ENCODE peak calls at places on chromosomes 1 and 21, in seven cellular contexts. Q, L, O, Y, J, X and N are unnamed samples.

GRCh38 chr1:74334147-74334546 is 99.0 kb downstream of the TNNI3K start:
- DNase-seq in Q (no peak), L (no peak), O (no peak), Y (peak), J (peak), X (no peak), N (no peak)

GRCh38 chr1:87706779-87707228 is 378.1 kb downstream of the LMO4 start:
- DNase-seq in Q (no peak), L (no peak), O (no peak), Y (no peak), J (no peak), X (no peak), N (no peak)

GRCh38 chr1:164707868-164708331 is 148.9 kb downstream of the PBX1 start:
- DNase-seq in Q (no peak), L (peak), O (peak), Y (peak), J (peak), X (no peak), N (no peak)

GRCh38 chr1:11280719-11281376 is 7.8 kb downstream of the UBIAD1 start:
- DNase-seq in Q (no peak), L (no peak), O (no peak), Y (no peak), J (no peak), X (no peak), N (no peak)

GRCh38 chr1:20476260-20477038 is 9.6 kb downstream of the CAMK2N1 start:
- DNase-seq in Q (peak), L (peak), O (peak), Y (peak), J (no peak), X (peak), N (no peak)

GRCh38 chr1:41566274-41566885 is 81.9 kb upstream of the EDN2 start:
- DNase-seq in Q (no peak), L (no peak), O (no peak), Y (no peak), J (no peak), X (no peak), N (no peak)

GRCh38 chr1:54516249-54516920 is 31.6 kb upstream of the ACOT11 start:
- DNase-seq in Q (no peak), L (no peak), O (no peak), Y (peak), J (no peak), X (no peak), N (no peak)

GRCh38 chr21:34764715-34765284 is 96.0 kb downstream of the CLIC6 start:
- DNase-seq in Q (no peak), L (no peak), O (no peak), Y (no peak), J (no peak), X (no peak), N (no peak)

GRCh38 chr1:90778487-90778886 is 61.4 kb upstream of the BARHL2 start:
- DNase-seq in Q (no peak), L (no peak), O (no peak), Y (no peak), J (no peak), X (no peak), N (peak)

GRCh38 chr1:166272851-166273250 is 106.0 kb upstream of the FAM78B start:
- DNase-seq in Q (no peak), L (no peak), O (peak), Y (no peak), J (no peak), X (no peak), N (no peak)

DNA sequence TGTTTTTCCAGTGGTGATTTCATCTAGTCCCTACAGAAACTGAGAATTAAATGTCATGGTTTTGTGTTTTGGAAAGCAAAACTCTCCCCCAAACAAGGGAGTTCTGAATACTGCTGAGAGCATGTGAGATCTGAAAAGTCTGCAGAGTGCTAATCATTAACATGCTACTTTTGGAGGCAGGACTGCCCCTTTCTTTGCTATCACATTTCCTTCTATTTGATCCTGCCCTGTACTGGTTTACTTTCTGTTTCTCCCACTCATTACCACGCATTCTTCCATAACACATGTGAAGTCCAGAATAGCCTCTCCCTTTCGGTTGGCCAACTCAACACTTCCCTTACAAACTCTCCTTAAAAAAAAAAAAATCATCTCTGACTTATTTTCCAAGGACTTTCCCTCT is 63.6 kb downstream of the GADD45A start:
- DNase-seq in Q (peak), L (peak), O (no peak), Y (peak), J (peak), X (no peak), N (no peak)
- H3K9ac ChIP-seq in Q (peak), L (no peak), O (peak), Y (peak), J (peak), X (no peak), N (no peak)

GRCh38 chr1:247112479-247112781 is 8.3 kb upstream of the ZNF669 start:
- DNase-seq in Q (no peak), L (no peak), O (no peak), Y (peak), J (no peak), X (no peak), N (no peak)

GRCh38 chr1:247113094-247113497 is 8.9 kb upstream of the ZNF669 start:
- DNase-seq in Q (no peak), L (no peak), O (peak), Y (peak), J (no peak), X (peak), N (no peak)

GRCh38 chr1:247110627-247111258 is 6.6 kb upstream of the ZNF669 start:
- DNase-seq in Q (no peak), L (peak), O (no peak), Y (peak), J (no peak), X (no peak), N (no peak)

GRCh38 chr1:247111259-247111635 is 7.1 kb upstream of the ZNF669 start:
- DNase-seq in Q (no peak), L (no peak), O (no peak), Y (no peak), J (peak), X (peak), N (no peak)

GRCh38 chr1:247111636-247112478 is 7.7 kb upstream of the ZNF669 start:
- DNase-seq in Q (peak), L (peak), O (peak), Y (peak), J (peak), X (peak), N (no peak)
- H3K9ac ChIP-seq in Q (peak), L (peak), O (peak), Y (peak), J (peak), X (peak), N (no peak)

GRCh38 chr1:68233202-68233601 is 879 bp upstream of the WLS start:
- DNase-seq in Q (no peak), L (no peak), O (no peak), Y (no peak), J (no peak), X (no peak), N (no peak)
- H3K9ac ChIP-seq in Q (no peak), L (no peak), O (no peak), Y (no peak), J (peak), X (no peak), N (no peak)

DNA sequence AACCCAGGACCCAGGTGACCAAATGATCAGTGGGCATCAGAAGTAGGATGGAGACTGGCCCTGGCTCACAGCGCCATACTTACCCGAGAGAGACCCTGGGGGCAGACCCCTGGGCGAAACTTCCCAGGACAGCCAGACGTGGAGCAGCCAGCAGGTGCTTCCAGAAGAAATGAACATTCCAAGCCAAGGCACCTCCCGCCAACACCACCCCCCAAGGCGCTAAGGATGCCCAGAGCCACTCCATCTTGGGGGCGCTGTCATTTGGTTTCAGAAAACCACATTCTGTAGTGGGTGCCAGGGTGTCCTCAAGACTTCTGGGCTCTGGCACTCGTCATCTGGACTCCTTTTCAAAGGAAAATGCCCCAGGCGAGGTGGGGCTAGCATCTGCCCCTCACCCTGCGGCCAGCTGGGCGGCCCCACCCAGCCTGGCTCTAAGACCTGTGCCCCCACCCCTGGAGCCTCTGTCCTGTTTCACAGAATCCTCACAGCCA is 98.8 kb downstream of the RIPK4 start:
- DNase-seq in Q (no peak), L (no peak), O (no peak), Y (no peak), J (no peak), X (no peak), N (no peak)
- H3K9ac ChIP-seq in Q (no peak), L (no peak), O (no peak), Y (no peak), J (no peak), X (no peak), N (no peak)

GRCh38 chr1:52056110-52056936 is at the start of gene BTF3L4:
- DNase-seq in Q (peak), L (peak), O (peak), Y (peak), J (peak), X (peak), N (peak)

GRCh38 chr1:52056937-52057231 is 789 bp downstream of the BTF3L4 start:
- DNase-seq in Q (no peak), L (no peak), O (no peak), Y (no peak), J (no peak), X (no peak), N (no peak)

GRCh38 chr1:52055066-52055853 is at the start of gene TXNDC12:
- DNase-seq in Q (peak), L (peak), O (peak), Y (peak), J (peak), X (peak), N (peak)

GRCh38 chr1:52054496-52055065 is 410 bp downstream of the TXNDC12 start:
- DNase-seq in Q (no peak), L (no peak), O (peak), Y (no peak), J (no peak), X (no peak), N (no peak)

GRCh38 chr1:52055854-52056109 is 313 bp upstream of the BTF3L4 start:
- DNase-seq in Q (no peak), L (no peak), O (no peak), Y (no peak), J (no peak), X (no peak), N (no peak)
- H3K9ac ChIP-seq in Q (peak), L (peak), O (peak), Y (peak), J (peak), X (peak), N (peak)

DNA sequence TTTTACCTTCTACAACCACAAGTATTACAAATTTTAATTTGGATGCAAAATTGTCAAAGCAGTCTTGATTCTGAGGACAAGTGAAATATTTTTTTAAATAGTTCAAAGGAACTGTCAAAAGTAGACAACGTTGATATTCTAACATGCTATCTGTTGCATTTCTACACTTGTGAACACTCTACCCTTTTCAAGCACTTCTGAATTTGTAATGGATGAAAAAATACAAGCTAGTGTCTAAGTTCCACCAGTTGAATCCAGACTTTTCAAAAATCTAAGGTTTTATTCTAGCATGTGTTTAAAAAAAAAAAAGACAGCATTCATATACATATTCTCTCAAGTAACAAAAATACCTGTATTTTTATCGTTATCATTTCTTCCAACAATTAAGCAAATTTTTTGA is 2.1 kb downstream of the ARID4B start:
- DNase-seq in Q (no peak), L (no peak), O (no peak), Y (no peak), J (no peak), X (no peak), N (no peak)
- H3K9ac ChIP-seq in Q (peak), L (no peak), O (peak), Y (peak), J (peak), X (peak), N (peak)

GRCh38 chr1:67316918-67317317 is 9.2 kb downstream of the IL12RB2 start:
- DNase-seq in Q (no peak), L (no peak), O (no peak), Y (no peak), J (no peak), X (no peak), N (no peak)

GRCh38 chr1:67312630-67313029 is 5.0 kb downstream of the IL12RB2 start:
- DNase-seq in Q (no peak), L (no peak), O (no peak), Y (no peak), J (no peak), X (no peak), N (peak)

GRCh38 chr1:67316180-67316902 is 8.7 kb downstream of the IL12RB2 start:
- DNase-seq in Q (no peak), L (no peak), O (no peak), Y (no peak), J (no peak), X (no peak), N (no peak)

GRCh38 chr1:67314696-67315095 is 7.0 kb downstream of the IL12RB2 start:
- DNase-seq in Q (no peak), L (no peak), O (no peak), Y (peak), J (no peak), X (peak), N (no peak)

GRCh38 chr1:67313934-67314671 is 6.4 kb downstream of the IL12RB2 start:
- DNase-seq in Q (no peak), L (no peak), O (no peak), Y (no peak), J (no peak), X (no peak), N (no peak)
- H3K9ac ChIP-seq in Q (no peak), L (no peak), O (no peak), Y (no peak), J (no peak), X (no peak), N (no peak)